ENCODE peak calls at places on chromosomes 16 and 17, in four cellular contexts. T, A, L and F are unnamed samples.

GRCh38 chr17:76532072-76532651 is 5.3 kb downstream of the CYGB start:
- DNase-seq in T (no peak), A (no peak), L (no peak), F (no peak)

GRCh38 chr17:77479372-77479781 is 338.6 kb downstream of the SEC14L1 start:
- DNase-seq in T (no peak), A (no peak), L (no peak), F (no peak)

GRCh38 chr17:62899349-62899748 is 66.7 kb upstream of the TANC2 start:
- DNase-seq in T (no peak), A (no peak), L (no peak), F (peak; percentile 73)

GRCh38 chr16:75252946-75253911 is 1.8 kb upstream of the BCAR1 start:
- DNase-seq in T (no peak), A (no peak), L (no peak), F (peak; percentile 63)

GRCh38 chr17:81256616-81257015 is 17.5 kb downstream of the NDUFAF8 start:
- DNase-seq in T (no peak), A (no peak), L (no peak), F (no peak)

GRCh38 chr16:19389246-19389645 is 28.4 kb upstream of the TMC5 start:
- DNase-seq in T (peak; percentile 72), A (peak; percentile 83), L (peak; percentile 5), F (peak; percentile 85)

GRCh38 chr17:45018514-45019176 is 32.8 kb downstream of the DCAKD start:
- DNase-seq in T (no peak), A (no peak), L (no peak), F (no peak)

GRCh38 chr16:66878067-66878466 is 2.2 kb upstream of the PDP2 start:
- DNase-seq in T (peak; percentile 71), A (no peak), L (no peak), F (no peak)

GRCh38 chr16:1791256-1791942 is 2.1 kb downstream of the IGFALS start:
- DNase-seq in T (no peak), A (no peak), L (no peak), F (peak; percentile 60)

GRCh38 chr16:22098538-22099255 is 6.4 kb downstream of the VWA3A start:
- DNase-seq in T (no peak), A (no peak), L (peak; percentile 18), F (no peak)